ENCODE peak calls at places on chromosomes 7 and 10, in ten cellular contexts. P is body of pancreas; F is cardiac muscle cell; U is colonic mucosa; C is heart left ventricle; W is uterus; G is right lobe of liver; N is CD8-positive, alpha-beta memory T cell; Y is A549; M is heart right ventricle. V is an unnamed sample. For H3K4me1 and H3K9me3, the result is how much of the 10 kb centered on the place peaks cover.

GRCh38 chr7:40231796-40232195 is 97.0 kb downstream of the SUGCT start:
- DNase-seq in P (no peak), F (no peak), U (no peak), C (no peak), W (no peak), G (no peak), N (no peak), Y (no peak), M (no peak), V (no peak)

GRCh38 chr7:79930604-79931003 is 204.0 kb upstream of the GNAI1 start:
- DNase-seq in P (no peak), F (no peak), U (no peak), C (no peak), W (no peak), G (no peak), N (no peak), Y (no peak), M (no peak), V (no peak)

GRCh38 chr7:12103948-12104347 is 107.1 kb upstream of the TMEM106B start:
- DNase-seq in P (no peak), F (no peak), U (no peak), C (no peak), W (no peak), G (no peak), N (no peak), Y (no peak), M (no peak), V (no peak)

GRCh38 chr7:26393855-26394254 is 102.2 kb downstream of the SNX10 start:
- DNase-seq in P (no peak), F (no peak), U (no peak), C (no peak), W (no peak), G (no peak), N (no peak), Y (no peak), M (no peak), V (no peak)

GRCh38 chr7:136168021-136168420 is 190.9 kb upstream of the MTPN start:
- DNase-seq in P (no peak), F (peak), U (no peak), C (no peak), W (no peak), G (no peak), N (no peak), Y (no peak), M (no peak), V (no peak)

GRCh38 chr10:96585726-96586418 is 940 bp downstream of the TM9SF3 start:
- DNase-seq in P (no peak), F (no peak), U (peak), C (no peak), W (no peak), G (no peak), N (peak), Y (no peak), M (no peak), V (peak)

GRCh38 chr10:18424200-18424599 is 227.2 kb downstream of the NSUN6 start:
- DNase-seq in P (no peak), F (no peak), U (no peak), C (no peak), W (no peak), G (no peak), N (no peak), Y (no peak), M (no peak), V (no peak)

GRCh38 chr10:68871731-68872342 is 29.3 kb upstream of the DDX50 start:
- DNase-seq in P (no peak), F (peak), U (no peak), C (no peak), W (no peak), G (no peak), N (no peak), Y (no peak), M (no peak), V (no peak)

GRCh38 chr7:149822353-149822943 is 15.7 kb upstream of the ZNF862 start:
- DNase-seq in P (no peak), F (no peak), U (no peak), C (peak), W (no peak), G (no peak), N (no peak), Y (no peak), M (no peak), V (no peak)

GRCh38 chr10:104736006-104736405 is 94.9 kb downstream of the SORCS3 start:
- DNase-seq in P (no peak), F (peak), U (no peak), C (peak), W (no peak), G (no peak), N (no peak), Y (no peak), M (no peak), V (no peak)

GRCh38 chr7:144720139-144720538 is 115.7 kb downstream of the TPK1 start:
- DNase-seq in P (no peak), F (no peak), U (no peak), C (no peak), W (no peak), G (no peak), N (no peak), Y (no peak), M (no peak), V (no peak)

GRCh38 chr7:52647046-52647445 is 388.4 kb upstream of the POM121L12 start:
- DNase-seq in P (no peak), F (no peak), U (no peak), C (no peak), W (no peak), G (no peak), N (no peak), Y (no peak), M (no peak), V (no peak)

GRCh38 chr7:156865493-156865892 is 27.5 kb downstream of the LMBR1 start:
- DNase-seq in P (no peak), F (no peak), U (no peak), C (no peak), W (no peak), G (no peak), N (no peak), Y (no peak), M (no peak), V (no peak)

GRCh38 chr10:45373783-45374450 is at the start of gene ALOX5:
- DNase-seq in P (peak), F (peak), U (peak), C (peak), W (peak), G (peak), N (no peak), Y (peak), M (peak), V (peak)

GRCh38 chr10:88343761-88344484 is 239.2 kb downstream of the RNLS start:
- DNase-seq in P (no peak), F (no peak), U (no peak), C (no peak), W (no peak), G (no peak), N (no peak), Y (no peak), M (no peak), V (no peak)

GRCh38 chr10:90087197-90088007 is 386.0 kb downstream of the KIF20B start:
- DNase-seq in P (no peak), F (no peak), U (no peak), C (no peak), W (no peak), G (no peak), N (no peak), Y (no peak), M (no peak), V (no peak)

GRCh38 chr10:132730566-132730953 is 55.4 kb downstream of the NKX6-2 start:
- DNase-seq in P (no peak), F (no peak), U (no peak), C (no peak), W (no peak), G (no peak), N (no peak), Y (no peak), M (no peak), V (no peak)

GRCh38 chr7:29265208-29265923 is 70.8 kb downstream of the CHN2 start:
- DNase-seq in P (no peak), F (no peak), U (no peak), C (no peak), W (no peak), G (no peak), N (no peak), Y (no peak), M (no peak), V (no peak)

GRCh38 chr10:3779146-3779707 is 5.8 kb downstream of the KLF6 start:
- DNase-seq in P (no peak), F (no peak), U (peak), C (no peak), W (no peak), G (no peak), N (peak), Y (no peak), M (no peak), V (no peak)

GRCh38 chr7:35593896-35594295 is 101.0 kb downstream of the HERPUD2 start:
- DNase-seq in P (no peak), F (no peak), U (peak), C (no peak), W (no peak), G (no peak), N (no peak), Y (no peak), M (no peak), V (no peak)

GRCh38 chr7:96679886-96680285 is 29.8 kb downstream of the SEM1 start:
- DNase-seq in P (no peak), F (no peak), U (no peak), C (no peak), W (no peak), G (no peak), N (no peak), Y (no peak), M (no peak), V (no peak)

GRCh38 chr7:20393021-20394015 is 62.6 kb downstream of the ITGB8 start:
- DNase-seq in P (no peak), F (no peak), U (no peak), C (no peak), W (no peak), G (no peak), N (no peak), Y (no peak), M (no peak), V (no peak)

GRCh38 chr7:155344618-155345433 is 47.1 kb downstream of the INSIG1 start:
- DNase-seq in P (peak), F (peak), U (peak), C (peak), W (peak), G (peak), N (peak), Y (peak), M (peak), V (peak)

GRCh38 chr10:520402-520787 is 169.1 kb downstream of the DIP2C start:
- DNase-seq in P (no peak), F (peak), U (no peak), C (no peak), W (peak), G (no peak), N (no peak), Y (no peak), M (no peak), V (no peak)

GRCh38 chr10:6624392-6624791 is 44.3 kb upstream of the PRKCQ start:
- DNase-seq in P (no peak), F (no peak), U (no peak), C (no peak), W (no peak), G (no peak), N (no peak), Y (no peak), M (no peak), V (no peak)

GRCh38 chr10:11145498-11145855 is 127.8 kb downstream of the CELF2 start:
- DNase-seq in P (no peak), F (peak), U (peak), C (peak), W (no peak), G (no peak), N (peak), Y (no peak), M (peak), V (peak)

GRCh38 chr10:131246089-131246488 is 65.4 kb downstream of the TCERG1L start:
- DNase-seq in P (no peak), F (no peak), U (no peak), C (no peak), W (no peak), G (no peak), N (no peak), Y (no peak), M (no peak), V (no peak)

GRCh38 chr10:67665491-67665890 is 30.5 kb downstream of the CTNNA3 start:
- DNase-seq in P (no peak), F (peak), U (no peak), C (peak), W (no peak), G (no peak), N (no peak), Y (no peak), M (peak), V (no peak)

GRCh38 chr7:82429408-82429807 is 14.2 kb downstream of the CACNA2D1 start:
- DNase-seq in P (no peak), F (no peak), U (no peak), C (no peak), W (no peak), G (no peak), N (no peak), Y (no peak), M (no peak), V (no peak)

GRCh38 chr7:157684157-157684595 is 347.4 kb downstream of the DNAJB6 start:
- DNase-seq in P (no peak), F (no peak), U (no peak), C (no peak), W (no peak), G (no peak), N (peak), Y (no peak), M (no peak), V (no peak)

DNA sequence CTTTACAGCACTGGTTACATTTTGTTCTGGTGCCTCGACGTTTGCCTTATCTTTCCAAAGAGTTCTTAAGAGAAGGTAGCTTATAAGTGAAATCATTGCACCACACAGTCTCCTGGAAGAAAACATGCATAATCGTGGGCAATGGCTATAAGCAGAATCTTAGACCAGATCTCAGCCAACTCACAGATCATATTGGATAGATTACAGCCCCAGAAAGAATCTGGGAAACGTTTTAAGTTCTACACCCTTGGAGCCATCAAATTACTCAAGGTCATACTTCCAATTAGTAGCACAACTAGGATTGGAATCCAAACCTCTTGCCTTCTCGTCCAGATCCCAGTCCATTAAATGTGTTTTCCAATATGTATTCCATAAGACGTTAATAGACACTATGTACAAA is 8.8 kb upstream of the PDCD4 start:
- DNase-seq in P (no peak), F (no peak), U (no peak), C (no peak), W (no peak), G (no peak), N (no peak), Y (no peak), M (no peak), V (no peak)
- H3K27ac ChIP-seq in P (peak), F (no peak), U (no peak), C (no peak), W (no peak), G (no peak), N (no peak), Y (no peak), M (no peak), V (peak)

DNA sequence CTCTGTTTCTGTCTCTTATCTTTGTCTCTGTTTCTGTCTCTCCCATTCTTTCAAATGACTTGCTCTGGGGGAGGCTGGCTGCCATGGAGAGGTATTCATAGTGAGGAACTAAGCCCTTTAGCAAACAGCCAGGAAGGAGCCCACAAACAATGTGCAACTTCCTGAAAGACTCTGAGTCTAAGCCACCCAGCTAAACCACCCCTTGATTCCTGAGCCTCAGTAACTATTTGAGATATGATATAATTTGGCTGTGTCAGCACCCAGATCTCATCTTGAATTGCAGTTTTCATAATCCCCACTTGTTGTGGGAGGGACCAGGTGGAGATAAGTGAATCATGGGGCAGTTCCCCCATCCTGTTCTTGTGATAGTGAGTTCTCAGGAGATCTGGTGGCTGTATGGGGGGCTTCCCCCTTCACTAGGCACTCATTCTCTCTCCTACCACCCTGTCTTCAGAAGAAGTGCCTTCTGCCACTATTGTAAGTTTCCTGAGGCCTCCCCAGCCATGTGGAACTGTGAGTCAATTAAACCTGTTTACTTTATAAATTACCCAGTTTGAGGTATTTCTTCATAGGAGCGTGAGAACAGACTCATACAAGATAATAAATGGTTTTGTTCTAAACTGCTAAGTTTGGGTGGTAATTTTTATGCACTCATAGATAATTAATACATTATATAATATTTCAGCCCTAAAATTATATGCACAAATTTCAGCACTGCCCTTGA is 121.2 kb upstream of the FOXP2 start:
- DNase-seq in P (no peak), F (no peak), U (no peak), C (no peak), W (no peak), G (no peak), N (no peak), Y (no peak), M (no peak), V (no peak)
- H3K4me1 ChIP-seq in P (under half), F (under half), U (under half), C (under half), W (under half), G (under half), N (under half), Y (under half), M (under half), V (under half)

GRCh38 chr7:6653101-6653995 is 16.2 kb downstream of the ZNF316 start:
- DNase-seq in P (no peak), F (no peak), U (no peak), C (no peak), W (no peak), G (no peak), N (peak), Y (no peak), M (no peak), V (no peak)

GRCh38 chr7:6652446-6653011 is 15.4 kb downstream of the ZNF316 start:
- DNase-seq in P (no peak), F (no peak), U (no peak), C (no peak), W (no peak), G (no peak), N (peak), Y (no peak), M (no peak), V (no peak)

GRCh38 chr7:6650521-6651011 is 13.4 kb downstream of the ZNF316 start:
- DNase-seq in P (no peak), F (no peak), U (no peak), C (no peak), W (no peak), G (no peak), N (peak), Y (no peak), M (no peak), V (no peak)

GRCh38 chr7:6650086-6650485 is 13.0 kb downstream of the ZNF316 start:
- DNase-seq in P (no peak), F (no peak), U (no peak), C (no peak), W (no peak), G (no peak), N (no peak), Y (no peak), M (no peak), V (no peak)

GRCh38 chr7:6651866-6652445 is 14.8 kb downstream of the ZNF316 start:
- DNase-seq in P (no peak), F (no peak), U (no peak), C (no peak), W (no peak), G (no peak), N (peak), Y (no peak), M (no peak), V (no peak)
- H3K9me3 ChIP-seq in P (under half), F (under half), U (under half), C (under half), W (under half), G (under half), N (under half), Y (under half), M (under half), V (under half)

DNA sequence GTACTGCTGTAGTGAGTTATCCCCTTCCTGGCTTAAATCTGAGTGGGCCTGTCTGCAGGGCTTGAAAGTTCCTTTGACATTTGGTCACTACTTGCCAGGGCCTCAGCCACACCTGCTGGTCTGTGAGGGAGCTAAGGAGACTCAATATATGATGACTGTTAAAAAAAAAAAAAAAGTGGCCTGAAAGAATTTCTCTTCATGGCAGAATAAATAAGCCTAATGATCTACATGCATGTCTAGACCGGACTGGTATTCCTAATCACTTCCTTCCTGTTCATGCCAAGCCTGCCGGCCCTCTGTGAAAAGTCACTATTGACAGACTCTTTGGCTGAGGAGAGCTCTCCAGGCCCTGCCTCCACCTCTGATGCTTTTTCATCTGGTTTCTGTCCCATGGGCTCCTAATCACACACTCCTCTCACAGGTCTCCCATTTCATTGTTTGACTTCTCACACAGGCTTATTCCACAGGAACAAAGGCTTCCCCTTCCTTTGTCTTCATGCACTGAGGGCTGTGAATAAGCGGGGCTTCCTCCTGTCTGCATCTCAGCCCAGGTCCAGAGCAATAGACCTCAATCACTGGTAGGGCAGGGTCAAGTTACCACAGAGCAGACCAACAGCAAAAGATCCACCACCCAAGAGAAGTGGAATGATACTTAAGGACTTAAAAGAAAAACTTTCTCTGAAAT is 99.1 kb upstream of the SEC61G start:
- DNase-seq in P (no peak), F (no peak), U (no peak), C (no peak), W (no peak), G (no peak), N (no peak), Y (no peak), M (no peak), V (no peak)
- H3K27ac ChIP-seq in P (no peak), F (no peak), U (no peak), C (no peak), W (no peak), G (no peak), N (no peak), Y (no peak), M (no peak), V (no peak)

V was measured in effector memory CD4-positive, alpha-beta T cell.